ENCODE peak calls at places on chromosomes 5 and 9, in six cellular contexts. One of them, this sample, is unnamed.
A peak's percentile ranks its signal among the peaks of the same experiment; 100 is the strongest.

GRCh38 chr9:93902051-93902779 is 52.9 kb downstream of the BARX1 start:
- DNase-seq in AG04450: no peak
- DNase-seq in brain microvascular endothelial cell: no peak
- DNase-seq in aorta: no peak
- DNase-seq in PC-3: no peak
- DNase-seq in spleen: peak; percentile 46
- DNase-seq in this sample: no peak

GRCh38 chr5:144979516-144980264 is 809.0 kb downstream of the KCTD16 start:
- DNase-seq in PC-3: no peak
- DNase-seq in spleen: no peak
- DNase-seq in brain microvascular endothelial cell: no peak
- DNase-seq in AG04450: no peak
- DNase-seq in aorta: no peak
- DNase-seq in this sample: no peak

GRCh38 chr5:34731435-34732232 is 75.5 kb downstream of the RAI14 start:
- DNase-seq in PC-3: no peak
- DNase-seq in AG04450: no peak
- DNase-seq in spleen: no peak
- DNase-seq in aorta: no peak
- DNase-seq in brain microvascular endothelial cell: no peak
- DNase-seq in this sample: no peak

GRCh38 chr9:127583605-127584053 is 28.4 kb upstream of the STXBP1 start:
- DNase-seq in PC-3: peak; percentile 87
- DNase-seq in aorta: no peak
- DNase-seq in brain microvascular endothelial cell: peak; percentile 45
- DNase-seq in AG04450: no peak
- DNase-seq in spleen: no peak
- DNase-seq in this sample: no peak

GRCh38 chr9:26706223-26706622 is 186.4 kb downstream of the CAAP1 start:
- DNase-seq in PC-3: peak; percentile 18
- DNase-seq in brain microvascular endothelial cell: no peak
- DNase-seq in AG04450: no peak
- DNase-seq in spleen: no peak
- DNase-seq in aorta: no peak
- DNase-seq in this sample: no peak

GRCh38 chr5:13348568-13348967 is 595.9 kb downstream of the DNAH5 start:
- DNase-seq in brain microvascular endothelial cell: no peak
- DNase-seq in spleen: no peak
- DNase-seq in PC-3: peak; percentile 81
- DNase-seq in aorta: no peak
- DNase-seq in AG04450: no peak
- DNase-seq in this sample: no peak

GRCh38 chr9:127877566-127877998 is at the start of gene AK1:
- DNase-seq in aorta: peak; percentile 88
- DNase-seq in brain microvascular endothelial cell: peak; percentile 29
- DNase-seq in PC-3: peak; percentile 62
- DNase-seq in spleen: peak; percentile 86
- DNase-seq in AG04450: no peak
- DNase-seq in this sample: no peak

GRCh38 chr5:14853685-14854084 is 17.9 kb downstream of the ANKH start:
- DNase-seq in PC-3: no peak
- DNase-seq in brain microvascular endothelial cell: no peak
- DNase-seq in aorta: no peak
- DNase-seq in spleen: no peak
- DNase-seq in AG04450: no peak
- DNase-seq in this sample: no peak

GRCh38 chr5:2894347-2895135 is 143.1 kb upstream of the IRX2 start:
- DNase-seq in PC-3: no peak
- DNase-seq in aorta: no peak
- DNase-seq in AG04450: no peak
- DNase-seq in spleen: no peak
- DNase-seq in brain microvascular endothelial cell: no peak
- DNase-seq in this sample: peak; percentile 32

GRCh38 chr5:145198871-145199270 is 636.3 kb downstream of the PRELID2 start:
- DNase-seq in brain microvascular endothelial cell: no peak
- DNase-seq in PC-3: no peak
- DNase-seq in AG04450: no peak
- DNase-seq in aorta: no peak
- DNase-seq in spleen: no peak
- DNase-seq in this sample: no peak

GRCh38 chr5:96657068-96657467 is 5.1 kb upstream of the CAST start:
- DNase-seq in aorta: no peak
- DNase-seq in spleen: no peak
- DNase-seq in AG04450: peak; percentile 55
- DNase-seq in brain microvascular endothelial cell: peak; percentile 95
- DNase-seq in PC-3: peak; percentile 94
- DNase-seq in this sample: no peak

GRCh38 chr5:150085950-150086715 is at the start of gene CSF1R:
- DNase-seq in brain microvascular endothelial cell: no peak
- DNase-seq in spleen: no peak
- DNase-seq in aorta: no peak
- DNase-seq in AG04450: no peak
- DNase-seq in PC-3: no peak
- DNase-seq in this sample: peak; percentile 95

GRCh38 chr9:26260238-26260637 is 582.0 kb upstream of the TUSC1 start:
- DNase-seq in AG04450: no peak
- DNase-seq in PC-3: peak; percentile 92
- DNase-seq in aorta: no peak
- DNase-seq in brain microvascular endothelial cell: peak; percentile 24
- DNase-seq in spleen: no peak
- DNase-seq in this sample: no peak

GRCh38 chr9:75993434-75993833 is 103.0 kb downstream of the PCSK5 start:
- DNase-seq in PC-3: peak; percentile 1
- DNase-seq in spleen: no peak
- DNase-seq in AG04450: no peak
- DNase-seq in brain microvascular endothelial cell: peak; percentile 40
- DNase-seq in aorta: no peak
- DNase-seq in this sample: no peak

GRCh38 chr9:19231126-19232035 is 888 bp downstream of the DENND4C start:
- DNase-seq in PC-3: peak; percentile 4
- DNase-seq in aorta: peak; percentile 65
- DNase-seq in spleen: peak; percentile 89
- DNase-seq in AG04450: no peak
- DNase-seq in brain microvascular endothelial cell: peak; percentile 2
- DNase-seq in this sample: no peak

GRCh38 chr5:171365351-171365750 is 22.3 kb upstream of the NPM1 start:
- DNase-seq in PC-3: no peak
- DNase-seq in AG04450: no peak
- DNase-seq in aorta: no peak
- DNase-seq in spleen: no peak
- DNase-seq in brain microvascular endothelial cell: peak; percentile 18
- DNase-seq in this sample: no peak

GRCh38 chr5:80206282-80206681 is 49.6 kb downstream of the SERINC5 start:
- DNase-seq in spleen: no peak
- DNase-seq in brain microvascular endothelial cell: peak; percentile 81
- DNase-seq in aorta: no peak
- DNase-seq in AG04450: peak; percentile 10
- DNase-seq in PC-3: peak; percentile 33
- DNase-seq in this sample: no peak

GRCh38 chr9:125878241-125878640 is 131.1 kb downstream of the PBX3 start:
- DNase-seq in AG04450: no peak
- DNase-seq in PC-3: no peak
- DNase-seq in brain microvascular endothelial cell: peak; percentile 20
- DNase-seq in aorta: no peak
- DNase-seq in spleen: no peak
- DNase-seq in this sample: no peak

DNA sequence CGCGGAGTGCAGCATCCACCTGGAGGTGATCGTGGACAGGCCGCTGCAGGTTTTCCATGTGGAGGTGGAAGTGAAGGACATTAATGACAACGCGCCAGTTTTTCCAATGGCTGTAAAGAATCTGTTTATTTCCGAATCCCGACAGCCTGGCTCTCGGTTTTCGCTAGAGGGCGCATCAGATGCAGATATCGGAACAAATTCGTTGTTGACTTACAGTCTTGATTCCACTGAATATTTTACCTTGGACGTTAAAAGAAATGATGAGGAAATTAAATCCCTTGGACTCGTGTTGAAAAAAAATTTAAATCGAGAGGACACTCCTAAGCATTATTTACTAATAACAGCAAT is 611 bp downstream of the PCDHA3 start:
- DNase-seq in brain microvascular endothelial cell: no peak
- DNase-seq in PC-3: no peak
- DNase-seq in spleen: no peak
- DNase-seq in AG04450: no peak
- DNase-seq in aorta: no peak
- DNase-seq in this sample: no peak
- H3K27ac ChIP-seq in brain microvascular endothelial cell: no peak overlapping the region
- H3K27ac ChIP-seq in PC-3: no peak overlapping the region
- H3K27ac ChIP-seq in spleen: no peak overlapping the region
- H3K27ac ChIP-seq in AG04450: no peak overlapping the region
- H3K27ac ChIP-seq in aorta: no peak overlapping the region
- H3K27ac ChIP-seq in this sample: no peak overlapping the region

GRCh38 chr9:97695390-97695789 is 1.8 kb downstream of the XPA start:
- DNase-seq in PC-3: no peak
- DNase-seq in AG04450: no peak
- DNase-seq in aorta: no peak
- DNase-seq in brain microvascular endothelial cell: no peak
- DNase-seq in spleen: no peak
- DNase-seq in this sample: no peak
- H3K4me3 ChIP-seq in PC-3: peak overlapping the region; percentile 83
- H3K4me3 ChIP-seq in AG04450: peak overlapping the region; percentile 11
- H3K4me3 ChIP-seq in aorta: peak overlapping the region; percentile 56
- H3K4me3 ChIP-seq in brain microvascular endothelial cell: no peak overlapping the region
- H3K4me3 ChIP-seq in spleen: no peak overlapping the region
- H3K4me3 ChIP-seq in this sample: peak overlapping the region; percentile 93

DNA sequence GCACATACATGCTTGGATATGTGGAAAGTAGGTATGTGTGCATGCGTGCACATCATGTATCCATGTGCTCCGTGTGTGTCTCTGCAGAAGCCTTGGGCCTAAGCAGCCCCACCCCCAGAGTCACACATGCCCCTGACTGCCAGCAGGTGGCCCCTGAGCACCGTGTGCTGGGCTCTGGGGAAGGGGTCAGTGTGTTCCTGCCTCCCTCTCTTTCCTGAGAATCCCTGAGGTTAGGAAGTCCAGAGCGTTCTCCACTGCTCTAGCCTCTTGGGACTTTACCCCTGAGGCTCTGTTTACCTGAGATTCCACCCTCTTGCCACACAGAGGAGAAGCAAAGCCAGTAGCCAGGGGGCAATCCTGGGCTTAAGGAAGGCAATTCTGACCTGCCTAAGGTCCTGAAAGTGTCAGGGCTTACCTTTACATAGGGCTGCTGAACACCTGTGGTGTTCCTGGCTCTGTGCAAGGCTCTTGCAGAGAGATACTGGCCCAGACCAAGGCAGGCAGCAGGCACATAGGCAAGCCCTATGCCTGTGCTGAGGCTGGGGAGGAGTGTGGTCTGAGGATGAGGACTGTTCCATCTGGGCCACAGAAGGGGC is 207.3 kb downstream of the TMEM38B start:
- DNase-seq in PC-3: peak; percentile 67
- DNase-seq in aorta: no peak
- DNase-seq in AG04450: no peak
- DNase-seq in brain microvascular endothelial cell: peak; percentile 24
- DNase-seq in spleen: no peak
- DNase-seq in this sample: no peak
- H3K27ac ChIP-seq in PC-3: no peak overlapping the region
- H3K27ac ChIP-seq in aorta: no peak overlapping the region
- H3K27ac ChIP-seq in AG04450: no peak overlapping the region
- H3K27ac ChIP-seq in brain microvascular endothelial cell: no peak overlapping the region
- H3K27ac ChIP-seq in spleen: no peak overlapping the region
- H3K27ac ChIP-seq in this sample: no peak overlapping the region

DNA sequence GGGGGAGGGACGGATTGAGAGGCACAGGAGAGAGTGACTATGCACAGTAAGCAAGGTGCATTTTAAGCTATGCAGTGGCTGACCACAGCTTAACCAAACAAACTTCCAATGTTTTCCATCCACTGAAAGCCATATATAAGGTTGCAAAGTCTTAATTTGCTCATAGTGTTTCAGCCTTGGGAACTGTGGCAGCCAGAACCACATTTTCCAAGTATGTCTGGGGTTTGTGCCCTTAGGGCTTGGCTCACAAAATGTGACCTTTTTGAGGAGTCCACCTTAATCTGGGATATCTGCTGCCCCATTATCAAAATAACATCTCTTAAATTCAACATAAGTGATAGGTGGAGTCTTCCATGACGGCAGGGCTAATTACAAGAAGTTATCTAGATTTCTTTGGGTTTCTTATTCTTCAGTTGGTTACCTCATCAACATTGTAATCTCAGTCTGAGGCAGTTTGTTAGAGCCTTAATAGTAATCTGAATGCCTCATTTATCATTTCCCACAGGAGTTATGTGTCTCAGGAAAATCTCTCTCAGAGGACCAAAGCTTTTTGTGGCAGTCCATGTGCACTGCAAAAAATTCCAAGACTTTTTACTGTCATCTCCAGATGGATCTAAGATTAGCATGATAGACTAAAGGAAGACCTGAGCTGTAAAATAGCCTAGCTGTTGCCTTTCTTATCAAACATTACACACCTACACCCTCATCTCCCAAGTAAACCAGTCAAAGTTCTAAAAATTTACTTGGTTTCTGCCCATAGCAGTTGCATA is 15.2 kb upstream of the UBQLN1 start:
- DNase-seq in PC-3: no peak
- DNase-seq in spleen: no peak
- DNase-seq in brain microvascular endothelial cell: no peak
- DNase-seq in aorta: no peak
- DNase-seq in AG04450: no peak
- DNase-seq in this sample: no peak
- H3K4me3 ChIP-seq in PC-3: no peak overlapping the region
- H3K4me3 ChIP-seq in spleen: no peak overlapping the region
- H3K4me3 ChIP-seq in brain microvascular endothelial cell: no peak overlapping the region
- H3K4me3 ChIP-seq in aorta: no peak overlapping the region
- H3K4me3 ChIP-seq in AG04450: no peak overlapping the region
- H3K4me3 ChIP-seq in this sample: no peak overlapping the region

GRCh38 chr9:82912639-82913038 is 150.3 kb downstream of the RASEF start:
- DNase-seq in brain microvascular endothelial cell: no peak
- DNase-seq in aorta: no peak
- DNase-seq in spleen: no peak
- DNase-seq in AG04450: no peak
- DNase-seq in PC-3: peak; percentile 12
- DNase-seq in this sample: no peak
- H3K27ac ChIP-seq in brain microvascular endothelial cell: no peak overlapping the region
- H3K27ac ChIP-seq in aorta: no peak overlapping the region
- H3K27ac ChIP-seq in spleen: no peak overlapping the region
- H3K27ac ChIP-seq in AG04450: no peak overlapping the region
- H3K27ac ChIP-seq in PC-3: no peak overlapping the region
- H3K27ac ChIP-seq in this sample: no peak overlapping the region

GRCh38 chr9:122125891-122126331 is 32.8 kb upstream of the TTLL11 start:
- DNase-seq in PC-3: peak; percentile 30
- DNase-seq in aorta: no peak
- DNase-seq in brain microvascular endothelial cell: peak; percentile 7
- DNase-seq in AG04450: no peak
- DNase-seq in spleen: no peak
- DNase-seq in this sample: no peak
- H3K4me3 ChIP-seq in PC-3: no peak overlapping the region
- H3K4me3 ChIP-seq in aorta: no peak overlapping the region
- H3K4me3 ChIP-seq in brain microvascular endothelial cell: peak overlapping the region; percentile 52
- H3K4me3 ChIP-seq in AG04450: no peak overlapping the region
- H3K4me3 ChIP-seq in spleen: no peak overlapping the region
- H3K4me3 ChIP-seq in this sample: peak overlapping the region; percentile 30

GRCh38 chr5:90475436-90475980 is 844 bp downstream of the POLR3G start:
- DNase-seq in spleen: no peak
- DNase-seq in aorta: no peak
- DNase-seq in PC-3: peak; percentile 51
- DNase-seq in AG04450: no peak
- DNase-seq in brain microvascular endothelial cell: no peak
- DNase-seq in this sample: no peak
- H3K27ac ChIP-seq in spleen: no peak overlapping the region
- H3K27ac ChIP-seq in aorta: no peak overlapping the region
- H3K27ac ChIP-seq in PC-3: no peak overlapping the region
- H3K27ac ChIP-seq in AG04450: no peak overlapping the region
- H3K27ac ChIP-seq in brain microvascular endothelial cell: no peak overlapping the region
- H3K27ac ChIP-seq in this sample: peak overlapping the region; percentile 21

GRCh38 chr9:114389612-114390368 is 2.0 kb upstream of the AKNA start:
- DNase-seq in PC-3: no peak
- DNase-seq in spleen: peak; percentile 76
- DNase-seq in brain microvascular endothelial cell: no peak
- DNase-seq in AG04450: no peak
- DNase-seq in aorta: no peak
- DNase-seq in this sample: no peak
- H3K4me3 ChIP-seq in PC-3: no peak overlapping the region
- H3K4me3 ChIP-seq in spleen: no peak overlapping the region
- H3K4me3 ChIP-seq in brain microvascular endothelial cell: no peak overlapping the region
- H3K4me3 ChIP-seq in AG04450: no peak overlapping the region
- H3K4me3 ChIP-seq in aorta: no peak overlapping the region
- H3K4me3 ChIP-seq in this sample: no peak overlapping the region

This sample was measured in vagina.